ENCODE peak calls at places on chromosome 12, in seven cellular contexts. M is breast epithelium, R is cardiac muscle cell, X is fibroblast of the aortic adventitia, L is tibial artery, B is psoas muscle, U is epithelial cell of esophagus. F is an unnamed sample.
A peak's percentile ranks its signal among the peaks of the same experiment; 100 is the strongest.

GRCh38 chr12:12267801-12268200 is 957 bp upstream of the LRP6 start:
- DNase-seq in M (no peak), R (no peak), X (no peak), L (no peak), B (no peak), U (no peak), F (no peak)

GRCh38 chr12:7797698-7798398 is 8.6 kb downstream of the NANOG start:
- DNase-seq in M (no peak), R (peak; percentile 7), X (peak; percentile 56), L (no peak), B (no peak), U (peak; percentile 20), F (no peak)

GRCh38 chr12:114916124-114916523 is 232.1 kb upstream of the TBX3 start:
- DNase-seq in M (no peak), R (no peak), X (peak; percentile 81), L (no peak), B (no peak), U (no peak), F (no peak)

GRCh38 chr12:75707983-75708382 is 196.6 kb upstream of the KRR1 start:
- DNase-seq in M (no peak), R (no peak), X (no peak), L (no peak), B (no peak), U (no peak), F (no peak)

GRCh38 chr12:117155278-117156060 is 34.8 kb downstream of the FBXO21 start:
- DNase-seq in M (no peak), R (peak; percentile 89), X (peak; percentile 8), L (no peak), B (peak; percentile 59), U (peak; percentile 89), F (peak; percentile 77)

GRCh38 chr12:32134144-32134888 is 27.7 kb downstream of the BICD1 start:
- DNase-seq in M (no peak), R (no peak), X (peak; percentile 72), L (no peak), B (no peak), U (peak; percentile 59), F (no peak)

GRCh38 chr12:130761537-130762318 is 45.6 kb upstream of the RIMBP2 start:
- DNase-seq in M (no peak), R (peak; percentile 58), X (peak; percentile 53), L (no peak), B (no peak), U (peak; percentile 74), F (no peak)

GRCh38 chr12:94650143-94651056 is at the start of gene TMCC3:
- DNase-seq in M (no peak), R (peak; percentile 70), X (peak; percentile 12), L (peak; percentile 78), B (peak; percentile 86), U (peak; percentile 74), F (no peak)

GRCh38 chr12:27751386-27752047 is 28.5 kb upstream of the KLHL42 start:
- DNase-seq in M (no peak), R (no peak), X (no peak), L (no peak), B (no peak), U (peak; percentile 95), F (no peak)

GRCh38 chr12:125122668-125123067 is 57.4 kb downstream of the AACS start:
- DNase-seq in M (no peak), R (no peak), X (no peak), L (no peak), B (no peak), U (no peak), F (no peak)

GRCh38 chr12:32367381-32367780 is 32.0 kb upstream of the FGD4 start:
- DNase-seq in M (no peak), R (peak; percentile 20), X (no peak), L (no peak), B (no peak), U (peak; percentile 13), F (no peak)

GRCh38 chr12:54364413-54364812 is at the start of gene GPR84:
- DNase-seq in M (no peak), R (no peak), X (no peak), L (no peak), B (no peak), U (no peak), F (no peak)

GRCh38 chr12:29796823-29797263 is 13.1 kb upstream of the TMTC1 start:
- DNase-seq in M (peak; percentile 47), R (no peak), X (peak; percentile 94), L (peak; percentile 74), B (no peak), U (peak; percentile 83), F (no peak)

GRCh38 chr12:84822541-84822940 is 90.1 kb downstream of the SLC6A15 start:
- DNase-seq in M (no peak), R (no peak), X (no peak), L (no peak), B (no peak), U (no peak), F (no peak)

GRCh38 chr12:42386310-42386709 is 60.3 kb downstream of the PPHLN1 start:
- DNase-seq in M (no peak), R (peak; percentile 29), X (no peak), L (no peak), B (no peak), U (no peak), F (no peak)

GRCh38 chr12:125021096-125021495 is 27.7 kb downstream of the BRI3BP start:
- DNase-seq in M (no peak), R (no peak), X (no peak), L (no peak), B (no peak), U (no peak), F (no peak)

GRCh38 chr12:51819851-51820720 is 28.4 kb downstream of the FIGNL2 start:
- DNase-seq in M (peak; percentile 22), R (no peak), X (no peak), L (no peak), B (peak; percentile 16), U (no peak), F (no peak)

GRCh38 chr12:83186437-83186836 is 499.7 kb downstream of the TMTC2 start:
- DNase-seq in M (no peak), R (no peak), X (no peak), L (no peak), B (no peak), U (no peak), F (no peak)

GRCh38 chr12:2083561-2083960 is 30.8 kb downstream of the CACNA1C start:
- DNase-seq in M (no peak), R (no peak), X (no peak), L (no peak), B (no peak), U (no peak), F (no peak)

GRCh38 chr12:29176951-29177350 is 27.9 kb downstream of the FAR2 start:
- DNase-seq in M (no peak), R (no peak), X (peak; percentile 71), L (no peak), B (no peak), U (no peak), F (no peak)

GRCh38 chr12:57001448-57001906 is 4.9 kb downstream of the ZBTB39 start:
- DNase-seq in M (peak; percentile 21), R (peak; percentile 81), X (peak; percentile 61), L (no peak), B (peak; percentile 68), U (peak; percentile 77), F (peak; percentile 80)

GRCh38 chr12:125287155-125287847 is 222.1 kb downstream of the AACS start:
- DNase-seq in M (no peak), R (no peak), X (no peak), L (no peak), B (no peak), U (no peak), F (no peak)

GRCh38 chr12:87807127-87807526 is 222.1 kb downstream of the C12orf50 start:
- DNase-seq in M (no peak), R (no peak), X (no peak), L (no peak), B (no peak), U (no peak), F (no peak)

GRCh38 chr12:2339022-2339431 is 286.2 kb downstream of the CACNA1C start:
- DNase-seq in M (no peak), R (no peak), X (peak; percentile 82), L (no peak), B (no peak), U (no peak), F (no peak)

GRCh38 chr12:57850924-57851323 is 4.4 kb upstream of the CTDSP2 start:
- DNase-seq in M (no peak), R (no peak), X (no peak), L (no peak), B (no peak), U (no peak), F (no peak)

GRCh38 chr12:26122681-26123481 is 2.0 kb downstream of the BHLHE41 start:
- DNase-seq in M (peak; percentile 74), R (peak; percentile 63), X (peak; percentile 90), L (peak; percentile 90), B (peak; percentile 86), U (peak; percentile 76), F (peak; percentile 73)

GRCh38 chr12:49298160-49298559 is 3.2 kb downstream of the PRPH start:
- DNase-seq in M (no peak), R (no peak), X (no peak), L (peak; percentile 34), B (no peak), U (no peak), F (no peak)
- TF ChIP-seq CTCF in M (no peak), R (no peak), X (no peak), L (no peak), B (no peak), U (no peak), F (no peak)

GRCh38 chr12:109951751-109952150 is 44.4 kb downstream of the GIT2 start:
- DNase-seq in M (no peak), R (peak; percentile 55), X (peak; percentile 59), L (no peak), B (peak; percentile 62), U (peak; percentile 73), F (no peak)
- TF ChIP-seq CTCF in M (no peak), R (no peak), X (peak; percentile 7), L (no peak), B (no peak), U (no peak), F (no peak)

GRCh38 chr12:132788375-132789098 is 26.9 kb upstream of the ANKLE2 start:
- DNase-seq in M (no peak), R (no peak), X (no peak), L (no peak), B (no peak), U (no peak), F (no peak)
- TF ChIP-seq CTCF in M (no peak), R (no peak), X (no peak), L (no peak), B (no peak), U (no peak), F (no peak)

GRCh38 chr12:46111727-46112126 is 121.4 kb upstream of the SCAF11 start:
- DNase-seq in M (no peak), R (no peak), X (no peak), L (no peak), B (no peak), U (no peak), F (no peak)

GRCh38 chr12:46109343-46110219 is 119.2 kb upstream of the SCAF11 start:
- DNase-seq in M (no peak), R (no peak), X (no peak), L (no peak), B (no peak), U (no peak), F (no peak)

GRCh38 chr12:46112364-46112763 is 122.0 kb upstream of the SCAF11 start:
- DNase-seq in M (no peak), R (no peak), X (no peak), L (no peak), B (no peak), U (no peak), F (no peak)

GRCh38 chr12:46110220-46110700 is 119.9 kb upstream of the SCAF11 start:
- DNase-seq in M (no peak), R (no peak), X (no peak), L (no peak), B (peak; percentile 55), U (peak; percentile 31), F (no peak)

GRCh38 chr12:46110928-46111699 is 120.7 kb upstream of the SCAF11 start:
- DNase-seq in M (no peak), R (no peak), X (no peak), L (no peak), B (no peak), U (peak; percentile 73), F (no peak)
- TF ChIP-seq CTCF in M (no peak), R (no peak), X (peak; percentile 12), L (no peak), B (no peak), U (peak; percentile 34), F (no peak)